ENCODE peak calls at places on chromosomes 11 and 22, in five cellular contexts. C is WTC11, G is K562, Y is HepG2, V is GM12878. N is an unnamed sample.
A peak's percentile ranks its signal among the peaks of the same experiment; 100 is the strongest.

GRCh38 chr22:40385041-40385782 is 14.8 kb downstream of the SGSM3 start:
- DNase-seq in Y (no peak), G (no peak), C (no peak), V (no peak), N (no peak)

GRCh38 chr11:91446267-91446666 is 778.4 kb upstream of the FAT3 start:
- DNase-seq in V (no peak), C (no peak), G (no peak), Y (no peak), N (no peak)

GRCh38 chr11:87212891-87213290 is 175.2 kb downstream of the TMEM135 start:
- DNase-seq in G (no peak), Y (no peak), C (no peak), V (no peak), N (no peak)

GRCh38 chr11:74909363-74909762 is 39.5 kb downstream of the XRRA1 start:
- DNase-seq in G (no peak), V (no peak), Y (no peak), C (no peak), N (no peak)

GRCh38 chr11:124474079-124474478 is 28.6 kb upstream of the OR8B8 start:
- DNase-seq in C (no peak), V (no peak), G (no peak), Y (no peak), N (no peak)

GRCh38 chr22:44387486-44387885 is 74.7 kb upstream of the SHISAL1 start:
- DNase-seq in C (no peak), V (no peak), G (no peak), Y (no peak), N (no peak)

GRCh38 chr11:76768091-76769047 is 14.8 kb upstream of the TSKU start:
- DNase-seq in V (no peak), G (no peak), C (no peak), Y (peak; percentile 29), N (no peak)

GRCh38 chr11:74311352-74311926 is at the start of gene P4HA3:
- DNase-seq in Y (peak; percentile 13), C (peak; percentile 85), G (peak; percentile 70), V (no peak), N (peak; percentile 77)

GRCh38 chr11:110712643-110713468 is 619 bp upstream of the ARHGAP20 start:
- DNase-seq in V (no peak), C (peak; percentile 14), Y (no peak), G (no peak), N (no peak)

GRCh38 chr11:114036156-114036811 is 23.2 kb upstream of the ZBTB16 start:
- DNase-seq in Y (peak; percentile 60), G (peak; percentile 77), V (no peak), C (peak; percentile 90), N (peak; percentile 72)

GRCh38 chr22:22896601-22897000 is 9.0 kb downstream of the IGLL5 start:
- DNase-seq in V (no peak), G (no peak), C (no peak), Y (no peak), N (no peak)

GRCh38 chr11:17770048-17770652 is 35.6 kb downstream of the KCNC1 start:
- DNase-seq in V (no peak), G (peak; percentile 67), C (peak; percentile 49), Y (peak; percentile 91), N (peak; percentile 20)

GRCh38 chr22:24002272-24002671 is 3.0 kb downstream of the GSTT4 start:
- DNase-seq in V (no peak), G (no peak), Y (no peak), C (no peak), N (no peak)

GRCh38 chr11:62104816-62105610 is 18.8 kb upstream of the INCENP start:
- DNase-seq in G (peak; percentile 94), C (no peak), Y (no peak), V (no peak), N (no peak)

GRCh38 chr11:87398913-87399312 is 361.2 kb downstream of the TMEM135 start:
- DNase-seq in Y (no peak), V (no peak), G (no peak), C (no peak), N (no peak)

GRCh38 chr11:128518493-128519207 is 68.7 kb downstream of the ETS1 start:
- DNase-seq in V (no peak), C (no peak), Y (no peak), G (no peak), N (no peak)

GRCh38 chr11:46315033-46315738 is 32.1 kb upstream of the DGKZ start:
- DNase-seq in G (peak; percentile 86), C (peak; percentile 95), Y (peak; percentile 57), V (no peak), N (peak; percentile 98)

GRCh38 chr11:35838071-35838470 is 105.8 kb upstream of the LDLRAD3 start:
- DNase-seq in C (no peak), G (no peak), Y (no peak), V (no peak), N (no peak)

GRCh38 chr11:28833670-28834069 is 725.5 kb downstream of the METTL15 start:
- DNase-seq in V (no peak), C (no peak), Y (no peak), G (no peak), N (peak; percentile 94)

GRCh38 chr11:76030286-76030685 is 176.0 kb downstream of the WNT11 start:
- DNase-seq in Y (peak; percentile 54), G (no peak), V (no peak), C (no peak), N (peak; percentile 93)

GRCh38 chr11:123302751-123303195 is 107.7 kb upstream of the CLMP start:
- DNase-seq in G (no peak), C (no peak), Y (no peak), V (peak; percentile 79), N (no peak)

GRCh38 chr22:38335077-38335476 is 17.8 kb upstream of the CSNK1E start:
- DNase-seq in Y (no peak), V (no peak), G (no peak), C (no peak), N (no peak)

GRCh38 chr11:94747136-94748110 is 20.7 kb upstream of the AMOTL1 start:
- DNase-seq in C (no peak), V (no peak), G (no peak), Y (no peak), N (peak; percentile 49)
- TF ChIP-seq ESRRA in C (no peak), V (no peak), G (no peak), Y (no peak), N (no peak)

GRCh38 chr22:34623580-34623979 is 442.4 kb upstream of the ISX start:
- DNase-seq in V (no peak), C (no peak), G (no peak), Y (no peak), N (no peak)

GRCh38 chr22:34622602-34623001 is 443.4 kb upstream of the ISX start:
- DNase-seq in Y (no peak), V (no peak), C (no peak), G (no peak), N (no peak)

GRCh38 chr22:34620832-34621231 is 445.1 kb upstream of the ISX start:
- DNase-seq in V (no peak), G (no peak), Y (no peak), C (no peak), N (no peak)
- TF ChIP-seq ESRRA in V (no peak), G (no peak), Y (no peak), C (no peak), N (no peak)

GRCh38 chr11:33941637-33942160 is 49.8 kb upstream of the LMO2 start:
- DNase-seq in V (peak; percentile 33), C (no peak), G (peak; percentile 89), Y (no peak), N (no peak)

GRCh38 chr11:33945481-33946268 is 53.8 kb upstream of the LMO2 start:
- DNase-seq in G (no peak), Y (no peak), C (no peak), V (no peak), N (no peak)

GRCh38 chr11:33944345-33944692 is 52.4 kb upstream of the LMO2 start:
- DNase-seq in G (no peak), C (no peak), Y (no peak), V (no peak), N (no peak)

GRCh38 chr11:33944693-33945424 is 53.0 kb upstream of the LMO2 start:
- DNase-seq in G (peak; percentile 98), Y (no peak), V (no peak), C (no peak), N (no peak)

GRCh38 chr11:33942954-33943353 is 51.1 kb upstream of the LMO2 start:
- DNase-seq in G (peak; percentile 63), C (no peak), V (peak; percentile 73), Y (no peak), N (no peak)
- TF ChIP-seq ESRRA in G (no peak), C (no peak), V (no peak), Y (no peak), N (no peak)

GRCh38 chr22:49946612-49947295 is 13.8 kb upstream of the PIM3 start:
- DNase-seq in C (no peak), G (no peak), V (no peak), Y (peak; percentile 75), N (no peak)
- TF ChIP-seq ESRRA in C (no peak), G (no peak), V (no peak), Y (no peak), N (no peak)

DNA sequence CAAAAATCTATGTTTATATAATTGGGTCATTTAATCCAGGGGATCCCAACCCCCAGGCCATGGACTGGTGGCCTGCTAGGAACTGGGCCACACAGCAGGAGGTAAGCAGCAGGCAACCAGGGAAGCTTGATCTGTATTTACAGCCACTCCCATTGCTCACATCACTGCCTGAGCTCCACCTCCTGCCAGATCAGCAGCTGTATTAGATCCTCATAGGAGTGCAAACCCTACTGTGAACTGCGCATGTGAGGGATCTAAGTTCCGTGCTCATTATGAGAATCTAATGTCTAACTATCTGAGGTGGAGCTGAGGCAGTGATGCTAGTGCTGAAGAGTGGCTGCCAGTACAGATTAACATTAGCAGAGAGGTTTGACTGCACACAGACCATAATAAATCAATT is 32.8 kb downstream of the MS4A2 start:
- DNase-seq in Y (no peak), G (peak; percentile 80), V (no peak), C (peak; percentile 30), N (no peak)
- TF ChIP-seq ESRRA in Y (no peak), G (no peak), V (no peak), C (no peak), N (no peak)

GRCh38 chr11:69320326-69320725 is 26.4 kb downstream of the MYEOV start:
- DNase-seq in C (no peak), Y (no peak), G (no peak), V (no peak), N (no peak)

GRCh38 chr11:69319255-69320106 is 25.5 kb downstream of the MYEOV start:
- DNase-seq in Y (no peak), G (no peak), C (no peak), V (no peak), N (no peak)

GRCh38 chr11:69325446-69325845 is 31.5 kb downstream of the MYEOV start:
- DNase-seq in Y (no peak), C (no peak), G (no peak), V (no peak), N (no peak)

GRCh38 chr11:69320756-69321741 is 27.1 kb downstream of the MYEOV start:
- DNase-seq in Y (no peak), C (no peak), V (no peak), G (no peak), N (no peak)

DNA sequence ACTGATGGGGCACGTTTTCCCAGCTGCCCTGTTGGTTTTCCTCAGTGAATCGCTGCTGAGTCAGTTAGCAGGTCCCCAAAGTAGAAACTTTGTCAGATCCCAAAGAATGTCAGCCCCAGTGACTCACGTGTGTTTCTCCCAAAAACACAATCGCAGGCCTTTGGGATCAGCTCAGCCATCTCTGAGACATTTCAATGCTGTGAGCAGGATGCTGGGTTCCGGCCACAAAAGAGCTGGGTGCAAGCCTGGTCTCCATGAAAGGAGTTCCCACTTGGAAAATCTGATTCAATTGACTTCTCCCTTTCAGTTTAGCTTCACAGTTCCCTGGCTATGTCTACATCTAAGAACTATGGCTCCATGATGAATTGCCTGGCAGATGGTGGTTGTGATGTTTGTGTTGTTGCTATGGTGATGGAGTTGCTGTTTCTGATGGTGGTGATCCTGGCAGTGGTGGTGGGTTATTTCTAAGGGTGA is 28.0 kb downstream of the MYEOV start:
- DNase-seq in V (no peak), Y (no peak), C (no peak), G (no peak), N (no peak)
- TF ChIP-seq ESRRA in V (no peak), Y (no peak), C (no peak), G (no peak), N (no peak)

N was measured in A549.